ENCODE peak calls at places on chromosomes 3 and 15, in eight cellular contexts. U is cardiac septum; C is stimulated activated CD8-positive, alpha-beta memory T cell treated with anti-CD3 and anti-CD28 coated beads, Interleukin-15, amount 100 ng/mL, for 24 hours; K is HS-27A; R is caudate nucleus; Z is brain pericyte; H is stimulated activated CD4-positive, alpha-beta T cell treated with anti-CD3 and anti-CD28 coated beads, Interleukin-4, amount 100 ng/mL, for 24 hours; O is T-helper 17 cell. Q is an unnamed sample.

GRCh38 chr3:71786551-71786950 is 1.6 kb upstream of the PROK2 start:
- DNase-seq in R (no peak), K (no peak), C (no peak), Z (no peak), U (no peak), O (no peak), H (no peak), Q (no peak)

GRCh38 chr3:143063018-143063417 is 56.6 kb upstream of the CHST2 start:
- DNase-seq in Z (no peak), O (no peak), U (no peak), R (no peak), H (no peak), K (no peak), C (no peak), Q (no peak)

GRCh38 chr3:31462050-31462569 is 70.6 kb upstream of the STT3B start:
- DNase-seq in C (no peak), K (no peak), U (no peak), O (no peak), Z (no peak), R (no peak), H (peak), Q (no peak)

GRCh38 chr15:77025941-77026411 is 31.1 kb downstream of the PSTPIP1 start:
- DNase-seq in O (no peak), C (no peak), U (no peak), H (no peak), K (no peak), R (no peak), Z (no peak), Q (peak)

GRCh38 chr3:121295453-121295852 is 250.3 kb downstream of the POLQ start:
- DNase-seq in R (no peak), H (no peak), U (no peak), K (no peak), Z (no peak), C (no peak), O (no peak), Q (no peak)

GRCh38 chr3:155846119-155846518 is 8.1 kb downstream of the SLC33A1 start:
- DNase-seq in O (no peak), Z (no peak), K (no peak), H (no peak), U (no peak), C (no peak), R (no peak), Q (no peak)

GRCh38 chr3:169813757-169814517 is 1.2 kb upstream of the LRRC34 start:
- DNase-seq in K (no peak), C (peak), Z (no peak), U (no peak), R (no peak), H (peak), O (peak), Q (peak)

GRCh38 chr3:196063049-196063448 is 18.8 kb downstream of the TFRC start:
- DNase-seq in Z (no peak), H (no peak), U (no peak), R (no peak), C (no peak), O (no peak), K (no peak), Q (no peak)

GRCh38 chr3:142858043-142858442 is 30.8 kb downstream of the PCOLCE2 start:
- DNase-seq in Z (no peak), H (no peak), O (no peak), K (no peak), C (no peak), U (no peak), R (no peak), Q (no peak)

Q was measured in spleen.